ENCODE peak calls at places on chromosomes 13 and 19, in five cellular contexts. P is fibroblast of the conjunctiva, M is ovary, Y is NCI-H1092 treated with DMSO at 0.1 percent for 48 hours, I is AG08395. X is an unnamed sample.

GRCh38 chr19:18854982-18855381 is 23.2 kb downstream of the UPF1 start:
- DNase-seq in Y (no peak), I (no peak), M (no peak), P (no peak), X (no peak)

GRCh38 chr13:49376121-49376520 is 67.7 kb downstream of the CAB39L start:
- DNase-seq in Y (no peak), I (no peak), M (no peak), P (no peak), X (no peak)

GRCh38 chr19:40249781-40250180 is 23.3 kb upstream of the CCNP start:
- DNase-seq in P (no peak), M (no peak), I (no peak), Y (no peak), X (no peak)

GRCh38 chr13:38783992-38784875 is 97.4 kb downstream of the FREM2 start:
- DNase-seq in M (no peak), P (no peak), Y (no peak), I (no peak), X (no peak)

GRCh38 chr19:47723573-47723923 is 10.3 kb downstream of the EHD2 start:
- DNase-seq in P (peak; percentile 87), I (no peak), M (peak; percentile 79), Y (no peak), X (peak; percentile 53)

GRCh38 chr13:31797154-31797775 is 57.9 kb downstream of the RXFP2 start:
- DNase-seq in P (peak; percentile 23), M (no peak), I (peak; percentile 77), Y (peak; percentile 8), X (peak; percentile 37)

GRCh38 chr13:110379358-110379757 is 72.3 kb downstream of the COL4A2 start:
- DNase-seq in Y (no peak), P (no peak), M (no peak), I (no peak), X (no peak)

GRCh38 chr13:62320129-62320724 is 904.6 kb upstream of the PCDH20 start:
- DNase-seq in P (peak; percentile 33), M (no peak), I (no peak), Y (peak; percentile 83), X (peak; percentile 20)

GRCh38 chr13:49235856-49236431 is 11.8 kb upstream of the CDADC1 start:
- DNase-seq in Y (no peak), I (no peak), M (no peak), P (no peak), X (no peak)

GRCh38 chr19:56491399-56491798 is 14.3 kb upstream of the ZNF667 start:
- DNase-seq in I (no peak), M (no peak), Y (no peak), P (no peak), X (no peak)

GRCh38 chr19:42228640-42229039 is 8.5 kb downstream of the ZNF526 start:
- DNase-seq in I (no peak), P (no peak), M (no peak), Y (no peak), X (no peak)

GRCh38 chr13:21925720-21926119 is 254.8 kb downstream of the FGF9 start:
- DNase-seq in P (no peak), M (no peak), I (no peak), Y (no peak), X (no peak)

GRCh38 chr13:37491661-37492060 is 106.9 kb downstream of the POSTN start:
- DNase-seq in I (no peak), P (peak; percentile 24), M (no peak), Y (no peak), X (no peak)

GRCh38 chr13:104487006-104487405 is 1420.8 kb upstream of the SLC10A2 start:
- DNase-seq in P (no peak), Y (no peak), M (no peak), I (no peak), X (no peak)

GRCh38 chr19:3509566-3509989 is 3.5 kb downstream of the FZR1 start:
- DNase-seq in Y (no peak), P (no peak), I (peak; percentile 57), M (no peak), X (no peak)

GRCh38 chr19:19185853-19186728 is 5.9 kb downstream of the BORCS8 start:
- DNase-seq in P (no peak), M (no peak), I (peak; percentile 36), Y (no peak), X (no peak)

GRCh38 chr13:36362914-36363313 is 16.7 kb upstream of the SPART start:
- DNase-seq in Y (no peak), M (no peak), P (no peak), I (no peak), X (no peak)

GRCh38 chr13:87444135-87444534 is 227.0 kb upstream of the SLITRK5 start:
- DNase-seq in Y (peak; percentile 27), P (no peak), M (no peak), I (no peak), X (no peak)

GRCh38 chr13:85261757-85262346 is 537.4 kb downstream of the SLITRK6 start:
- DNase-seq in I (no peak), P (no peak), Y (peak; percentile 28), M (no peak), X (peak; percentile 4)

GRCh38 chr13:22926176-22927007 is 254.4 kb upstream of the SGCG start:
- DNase-seq in M (peak; percentile 82), I (peak; percentile 25), P (peak; percentile 36), Y (no peak), X (no peak)

GRCh38 chr13:33150146-33150545 is 133.9 kb downstream of the KL start:
- DNase-seq in M (no peak), P (peak; percentile 9), I (no peak), Y (no peak), X (no peak)

GRCh38 chr19:34120846-34121639 is 51.3 kb upstream of the LSM14A start:
- DNase-seq in I (peak; percentile 70), M (no peak), Y (no peak), P (peak; percentile 33), X (peak; percentile 11)

GRCh38 chr19:50475736-50476223 is 527 bp upstream of the EMC10 start:
- DNase-seq in Y (no peak), P (no peak), M (no peak), I (no peak), X (no peak)

GRCh38 chr13:98780972-98781869 is 28.7 kb upstream of the SLC15A1 start:
- DNase-seq in M (no peak), Y (no peak), I (no peak), P (no peak), X (no peak)

GRCh38 chr19:51271015-51271600 is 20.2 kb downstream of the SIGLECL1 start:
- DNase-seq in I (no peak), M (no peak), Y (no peak), P (no peak), X (no peak)

GRCh38 chr13:22040810-22041364 is 370.0 kb downstream of the FGF9 start:
- DNase-seq in P (no peak), I (no peak), Y (no peak), M (no peak), X (no peak)

GRCh38 chr19:44141191-44142013 is at the start of gene ZNF234:
- DNase-seq in M (peak; percentile 84), Y (peak; percentile 38), P (peak; percentile 46), I (peak; percentile 93), X (peak; percentile 41)

GRCh38 chr13:105804561-105805190 is 730.8 kb downstream of the EFNB2 start:
- DNase-seq in Y (no peak), I (peak; percentile 55), P (peak; percentile 4), M (no peak), X (peak; percentile 8)

GRCh38 chr13:24279706-24280105 is 29.7 kb upstream of the C1QTNF9 start:
- DNase-seq in M (peak; percentile 27), I (no peak), P (no peak), Y (no peak), X (no peak)

GRCh38 chr13:45179428-45179827 is 21.4 kb downstream of the KCTD4 start:
- DNase-seq in Y (no peak), I (no peak), M (no peak), P (no peak), X (no peak)

GRCh38 chr19:43532571-43532961 is 422 bp upstream of the ZNF575 start:
- DNase-seq in M (no peak), P (no peak), Y (peak; percentile 61), I (no peak), X (no peak)

GRCh38 chr19:8610041-8610927 is at the start of gene ADAMTS10:
- DNase-seq in P (no peak), M (peak; percentile 59), I (peak; percentile 33), Y (no peak), X (no peak)

GRCh38 chr19:51479531-51480331 is 1.4 kb downstream of the CEACAM18 start:
- DNase-seq in Y (no peak), P (no peak), M (no peak), I (no peak), X (no peak)

GRCh38 chr19:46482645-46483044 is 11.3 kb upstream of the PNMA8A start:
- DNase-seq in P (no peak), M (no peak), Y (no peak), I (no peak), X (no peak)

GRCh38 chr19:46660601-46661019 is 372 bp downstream of the DACT3 start:
- DNase-seq in I (no peak), Y (no peak), M (peak; percentile 58), P (no peak), X (no peak)

GRCh38 chr13:99085139-99085845 is 107.4 kb upstream of the DOCK9 start:
- DNase-seq in M (peak; percentile 23), Y (no peak), P (no peak), I (peak; percentile 5), X (no peak)

X was measured in amniotic stem cell.